ENCODE peak calls at places on chromosomes 1 and 21, in seven cellular contexts. S is endodermal cell; C is CD8-positive, alpha-beta T cell; I is endothelial cell of umbilical vein; M is right lobe of liver; W is left ventricle myocardium inferior; P is H9. R is an unnamed sample.
A peak's percentile ranks its signal among the peaks of the same experiment; 100 is the strongest.

GRCh38 chr1:182782587-182782913 is 7.0 kb upstream of the NPL start:
- DNase-seq in M (no peak), P (no peak), W (no peak), C (no peak), I (no peak), S (no peak), R (no peak)

GRCh38 chr1:89953072-89953626 is 41.8 kb upstream of the ZNF326 start:
- DNase-seq in W (no peak), M (peak; percentile 54), S (peak; percentile 81), I (peak; percentile 42), P (peak; percentile 67), C (peak; percentile 40), R (no peak)

GRCh38 chr1:118253310-118253903 is 68.4 kb upstream of the SPAG17 start:
- DNase-seq in C (no peak), P (no peak), M (no peak), I (no peak), S (no peak), W (no peak), R (no peak)

GRCh38 chr1:56535949-56536348 is 43.4 kb downstream of the PLPP3 start:
- DNase-seq in S (no peak), M (no peak), C (no peak), I (no peak), W (peak; percentile 22), P (no peak), R (no peak)

GRCh38 chr21:43206231-43207042 is 37.6 kb downstream of the CRYAA start:
- DNase-seq in S (peak; percentile 29), M (peak; percentile 27), C (no peak), W (no peak), P (peak; percentile 24), I (no peak), R (no peak)

GRCh38 chr1:223720987-223721591 is 8.8 kb downstream of the CAPN2 start:
- DNase-seq in I (peak; percentile 24), M (peak; percentile 60), S (no peak), C (no peak), P (no peak), W (no peak), R (no peak)

GRCh38 chr1:14571810-14572767 is 26.4 kb upstream of the KAZN start:
- DNase-seq in W (no peak), P (peak; percentile 77), S (peak; percentile 88), I (no peak), M (no peak), C (no peak), R (no peak)

GRCh38 chr1:2528966-2529750 is 905 bp downstream of the HES5 start:
- DNase-seq in M (peak; percentile 70), C (peak; percentile 47), I (no peak), W (no peak), S (peak; percentile 92), P (peak; percentile 73), R (no peak)

GRCh38 chr1:205545991-205546390 is 41.5 kb downstream of the CDK18 start:
- DNase-seq in P (no peak), I (no peak), W (no peak), M (no peak), C (no peak), S (no peak), R (no peak)

GRCh38 chr21:44614961-44615391 is 3.1 kb downstream of the KRTAP10-8 start:
- DNase-seq in M (no peak), C (no peak), W (no peak), S (no peak), I (no peak), P (peak; percentile 19), R (no peak)

GRCh38 chr1:228695015-228695955 is 40.0 kb upstream of the RHOU start:
- DNase-seq in W (no peak), M (no peak), P (no peak), I (no peak), S (no peak), C (no peak), R (no peak)

GRCh38 chr1:194076646-194077045 is 890.2 kb upstream of the B3GALT2 start:
- DNase-seq in P (no peak), I (peak; percentile 38), W (no peak), S (no peak), C (no peak), M (no peak), R (no peak)

GRCh38 chr1:205440476-205441317 is 15.1 kb downstream of the BLACAT1 start:
- DNase-seq in I (no peak), C (peak; percentile 71), P (peak; percentile 84), S (peak; percentile 90), M (no peak), W (peak; percentile 29), R (peak; percentile 59)

GRCh38 chr1:98926597-98926996 is 78.1 kb downstream of the PLPPR5 start:
- DNase-seq in W (no peak), C (no peak), M (no peak), S (no peak), P (no peak), I (no peak), R (no peak)

GRCh38 chr1:230825061-230825803 is 43.1 kb downstream of the C1orf198 start:
- DNase-seq in S (peak; percentile 2), C (no peak), I (peak; percentile 49), W (no peak), P (no peak), M (no peak), R (no peak)

GRCh38 chr1:227437495-227438008 is 119.3 kb upstream of the CDC42BPA start:
- DNase-seq in I (peak; percentile 84), P (no peak), M (no peak), C (no peak), W (no peak), S (peak; percentile 47), R (no peak)

GRCh38 chr1:216722841-216723240 is 388 bp downstream of the ESRRG start:
- DNase-seq in M (no peak), P (no peak), I (no peak), W (no peak), S (no peak), C (no peak), R (no peak)

GRCh38 chr21:44872568-44873355 is 728 bp downstream of the PTTG1IP start:
- DNase-seq in P (no peak), I (peak; percentile 53), M (no peak), C (peak; percentile 31), S (peak; percentile 70), W (peak; percentile 46), R (peak; percentile 70)

GRCh38 chr1:92259350-92259749 is 39.4 kb downstream of the GLMN start:
- DNase-seq in C (no peak), I (no peak), P (no peak), M (no peak), W (no peak), S (no peak), R (no peak)

GRCh38 chr1:24057171-24057570 is 54.8 kb downstream of the MYOM3 start:
- DNase-seq in I (no peak), W (no peak), S (no peak), M (no peak), C (no peak), P (no peak), R (no peak)

GRCh38 chr1:6638226-6638625 is 13.6 kb downstream of the THAP3 start:
- DNase-seq in S (no peak), P (no peak), W (peak; percentile 87), C (no peak), M (no peak), I (no peak), R (no peak)

GRCh38 chr1:146012703-146013565 is 8.6 kb downstream of the HJV start:
- DNase-seq in S (peak; percentile 68), I (peak; percentile 84), P (no peak), W (no peak), M (no peak), C (peak; percentile 68), R (peak; percentile 80)

GRCh38 chr1:198656500-198656932 is 17.7 kb downstream of the PTPRC start:
- DNase-seq in W (no peak), M (no peak), C (peak; percentile 80), I (no peak), P (no peak), S (no peak), R (peak; percentile 92)

GRCh38 chr1:239803666-239804228 is 287.9 kb upstream of the FMN2 start:
- DNase-seq in M (no peak), C (no peak), P (no peak), S (no peak), W (no peak), I (no peak), R (no peak)
- TF ChIP-seq CTCF in M (no peak), C (no peak), P (peak; percentile 41), S (peak; percentile 46), W (no peak), I (no peak), R (no peak)

GRCh38 chr1:212675675-212676074 is 24.0 kb downstream of the BATF3 start:
- DNase-seq in S (peak; percentile 14), I (no peak), M (no peak), P (no peak), W (no peak), C (no peak), R (no peak)

GRCh38 chr1:212678456-212679410 is 20.9 kb downstream of the BATF3 start:
- DNase-seq in P (peak; percentile 5), S (peak; percentile 48), W (no peak), M (no peak), I (no peak), C (no peak), R (no peak)

GRCh38 chr1:212674872-212675271 is 24.8 kb downstream of the BATF3 start:
- DNase-seq in I (no peak), W (no peak), C (no peak), P (no peak), S (peak; percentile 7), M (no peak), R (no peak)

GRCh38 chr1:212677136-212677535 is 22.5 kb downstream of the BATF3 start:
- DNase-seq in M (no peak), C (no peak), P (no peak), W (no peak), I (no peak), S (peak; percentile 35), R (no peak)

DNA sequence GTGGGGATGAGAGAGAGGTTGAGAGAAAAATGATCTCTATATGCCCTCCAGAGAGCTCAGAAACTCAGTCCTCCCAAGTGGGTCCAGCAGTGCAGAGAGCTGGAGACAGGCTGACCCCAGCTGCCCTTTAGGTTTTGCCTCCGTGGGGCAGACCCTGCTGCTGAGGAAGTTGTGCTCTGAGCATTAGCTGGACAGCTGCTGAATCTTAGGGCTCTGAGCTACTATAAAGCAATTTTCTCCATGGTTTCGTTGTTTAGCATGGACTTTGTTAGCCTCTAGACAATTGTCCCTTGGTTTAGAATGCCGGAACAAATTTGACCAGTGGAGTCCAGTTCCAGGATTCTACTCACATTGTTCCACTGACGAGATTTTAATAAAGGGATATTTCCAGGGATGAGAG is 22.1 kb downstream of the BATF3 start:
- DNase-seq in P (peak; percentile 16), I (no peak), S (peak; percentile 33), C (no peak), M (no peak), W (no peak), R (no peak)
- H3K27ac ChIP-seq in P (no peak overlapping the region), I (no peak overlapping the region), S (no peak overlapping the region), C (no peak overlapping the region), M (no peak overlapping the region), W (no peak overlapping the region), R (no peak overlapping the region)

DNA sequence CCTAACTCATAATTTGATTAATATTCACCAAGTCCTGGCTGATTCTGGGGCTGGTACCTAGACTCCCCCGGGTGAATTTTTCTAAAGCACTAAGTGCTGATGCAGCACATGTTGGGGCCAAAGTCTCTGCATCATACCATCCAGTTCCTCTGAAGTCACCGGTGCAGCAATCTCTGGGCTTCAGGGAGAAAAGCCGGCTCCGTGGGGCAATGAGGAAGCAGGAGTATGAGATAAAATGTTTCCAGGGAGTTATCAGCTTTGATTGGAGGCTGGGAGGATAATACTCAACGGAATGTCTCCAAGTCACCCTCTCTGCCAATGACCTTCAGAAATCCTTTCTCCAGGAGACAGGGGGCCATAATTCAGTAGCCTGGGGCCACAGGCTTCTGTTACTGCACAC is 1.2 kb downstream of the FCAMR start:
- DNase-seq in C (no peak), I (no peak), S (no peak), W (no peak), P (no peak), M (peak; percentile 67), R (no peak)
- H3K4me1 ChIP-seq in C (peaks cover 13% of the 10 kb centered on the region), I (no peaks in the 10 kb centered on the region), S (peaks cover 10% of the 10 kb centered on the region), W (no peaks in the 10 kb centered on the region), P (no peaks in the 10 kb centered on the region), M (no peaks in the 10 kb centered on the region), R (peaks cover 69% of the 10 kb centered on the region)

GRCh38 chr1:37602750-37603694 is 7.3 kb upstream of the GNL2 start:
- DNase-seq in C (peak; percentile 31), M (no peak), W (no peak), I (peak; percentile 20), P (peak; percentile 57), S (peak; percentile 73), R (peak; percentile 52)
- TF ChIP-seq CTCF in C (peak; percentile 80), M (peak; percentile 73), W (peak; percentile 65), I (peak; percentile 67), P (peak; percentile 80), S (peak; percentile 84), R (peak; percentile 62)